ENCODE peak calls at places on chromosomes 4 and X, in ten cellular contexts. Z is tibial nerve, F is lung, Q is left lung, B is MM.1S, V is heart right ventricle, P is esophagus muscularis mucosa, N is heart left ventricle, S is breast epithelium, Y is testis. D is an unnamed sample.

GRCh38 chr4:1543561-1543960 is 137.3 kb upstream of the NKX1-1 start:
- DNase-seq in Z (no peak), N (peak; percentile 14), B (no peak), F (no peak), Y (no peak), P (no peak), V (no peak), S (no peak), Q (no peak), D (peak; percentile 6)

GRCh38 chr4:125004676-125005075 is 292.1 kb upstream of the ANKRD50 start:
- DNase-seq in S (no peak), N (no peak), Z (no peak), V (no peak), Y (no peak), B (no peak), Q (no peak), P (no peak), F (no peak), D (no peak)

GRCh38 chr4:10031663-10032590 is 10.6 kb upstream of the SLC2A9 start:
- DNase-seq in B (no peak), N (no peak), S (no peak), Z (no peak), Y (no peak), P (no peak), Q (no peak), V (peak; percentile 54), F (no peak), D (no peak)

GRCh38 chr4:36427696-36428095 is 146.3 kb downstream of the DTHD1 start:
- DNase-seq in B (no peak), Y (no peak), F (no peak), N (no peak), S (no peak), Z (no peak), P (no peak), V (no peak), Q (no peak), D (no peak)

GRCh38 chrX:145524931-145525330 is 277.6 kb downstream of the SPANXN1 start:
- DNase-seq in Y (peak; percentile 16), V (no peak), Q (no peak), F (no peak), N (no peak), S (no peak), Z (no peak), B (no peak), P (no peak), D (no peak)

GRCh38 chr4:44056721-44057151 is 391.9 kb downstream of the KCTD8 start:
- DNase-seq in N (no peak), Z (no peak), Y (no peak), S (no peak), F (no peak), Q (no peak), P (no peak), V (no peak), B (no peak), D (no peak)

GRCh38 chrX:809081-809480 is 178.5 kb downstream of the SHOX start:
- DNase-seq in Q (no peak), V (no peak), S (no peak), P (peak; percentile 57), N (no peak), Y (no peak), F (no peak), Z (no peak), B (no peak), D (no peak)

GRCh38 chrX:135330709-135331108 is 21.4 kb downstream of the ETDC start:
- DNase-seq in B (no peak), N (no peak), Y (no peak), P (no peak), F (no peak), V (no peak), Q (no peak), Z (no peak), S (no peak), D (no peak)

GRCh38 chr4:139866270-139866962 is 200.8 kb downstream of the MGST2 start:
- DNase-seq in S (no peak), F (no peak), Y (peak; percentile 49), V (no peak), B (no peak), Z (no peak), N (no peak), Q (no peak), P (no peak), D (no peak)

GRCh38 chr4:6560416-6561172 is 14.4 kb upstream of the MAN2B2 start:
- DNase-seq in B (no peak), F (no peak), Z (no peak), Y (no peak), Q (no peak), S (no peak), P (no peak), N (peak; percentile 6), V (no peak), D (peak; percentile 49)

GRCh38 chr4:183499389-183499788 is 5.5 kb upstream of the ING2 start:
- DNase-seq in V (peak; percentile 11), Z (no peak), Q (no peak), S (no peak), N (no peak), P (no peak), F (no peak), B (no peak), Y (no peak), D (no peak)

GRCh38 chr4:16745009-16745408 is 153.4 kb downstream of the LDB2 start:
- DNase-seq in B (no peak), F (no peak), P (no peak), N (no peak), Y (peak; percentile 23), Z (peak; percentile 19), Q (no peak), V (peak; percentile 14), S (no peak), D (no peak)

GRCh38 chr4:173073939-173074500 is 94.6 kb upstream of the GALNT7 start:
- DNase-seq in Y (no peak), S (no peak), B (no peak), N (no peak), Z (no peak), Q (no peak), P (no peak), F (no peak), V (no peak), D (no peak)

GRCh38 chr4:39068907-39069306 is 6.9 kb downstream of the KLHL5 start:
- DNase-seq in P (no peak), Y (no peak), S (no peak), Z (no peak), N (no peak), Q (no peak), V (no peak), B (no peak), F (no peak), D (no peak)

GRCh38 chrX:23817979-23818336 is 35.0 kb downstream of the SAT1 start:
- DNase-seq in P (no peak), Z (no peak), Q (no peak), F (no peak), B (no peak), Y (no peak), N (no peak), S (no peak), V (no peak), D (no peak)

GRCh38 chrX:23822397-23822796 is 39.4 kb downstream of the SAT1 start:
- DNase-seq in V (no peak), Z (no peak), B (no peak), F (no peak), Y (no peak), N (no peak), Q (no peak), P (no peak), S (no peak), D (no peak)

GRCh38 chrX:23819385-23820234 is 36.6 kb downstream of the SAT1 start:
- DNase-seq in B (no peak), P (no peak), Y (peak; percentile 36), F (no peak), S (no peak), V (no peak), Z (no peak), N (no peak), Q (no peak), D (no peak)

GRCh38 chrX:23821847-23822246 is 38.9 kb downstream of the SAT1 start:
- DNase-seq in N (no peak), Y (no peak), Z (no peak), P (no peak), F (no peak), B (no peak), V (no peak), S (no peak), Q (no peak), D (no peak)

GRCh38 chrX:23820235-23820782 is 37.3 kb downstream of the SAT1 start:
- DNase-seq in V (no peak), S (no peak), Q (no peak), Z (no peak), B (peak; percentile 51), F (no peak), P (no peak), Y (no peak), N (no peak), D (no peak)
- TF ChIP-seq CTCF in V (no peak), S (no peak), Q (no peak), Z (no peak), B (peak; percentile 16), F (no peak), P (no peak), Y (no peak), N (no peak), D (no peak)

DNA sequence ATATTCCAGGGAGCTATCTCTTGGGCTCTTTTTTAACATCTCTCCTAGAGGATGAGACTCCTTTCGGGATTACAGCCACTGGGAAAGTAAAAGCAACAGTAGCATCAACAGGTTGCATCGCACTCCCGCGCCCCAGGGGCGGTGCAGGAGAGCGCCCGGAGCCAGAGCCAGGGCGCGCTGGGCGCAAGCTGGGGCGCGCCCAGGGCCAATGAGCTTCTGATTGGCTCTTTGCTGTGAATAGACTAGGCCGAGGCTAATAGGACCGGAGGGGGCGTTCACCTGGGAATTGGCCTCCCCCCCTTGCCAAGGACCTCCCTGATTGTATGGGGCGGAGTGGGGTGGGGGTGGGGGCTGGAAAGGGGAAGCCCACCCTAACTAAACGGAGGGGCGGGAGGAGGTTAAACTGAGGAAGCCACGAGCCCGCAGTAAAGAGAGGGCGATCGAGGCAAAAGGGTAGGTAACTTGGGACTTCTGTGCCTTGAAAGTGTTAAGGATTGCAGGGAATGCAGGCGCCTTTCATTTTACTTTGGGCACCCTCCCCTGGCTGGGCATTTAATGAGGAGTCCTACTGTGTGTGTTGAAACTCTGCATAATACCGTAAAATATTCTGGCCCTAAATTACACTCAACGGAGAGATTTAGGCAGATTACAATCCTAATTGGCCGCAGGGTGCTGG is 1.1 kb upstream of the ATOH1 start:
- DNase-seq in S (no peak), F (no peak), Q (no peak), P (no peak), Z (no peak), B (no peak), N (peak; percentile 16), V (no peak), Y (no peak), D (no peak)
- H3K27me3 ChIP-seq in S (peaks cover 62% of the 10 kb centered on the region), F (peaks cover 14% of the 10 kb centered on the region), Q (peaks cover 54% of the 10 kb centered on the region), P (peaks cover 59% of the 10 kb centered on the region), Z (peaks cover 3% of the 10 kb centered on the region), B (peaks cover 21% of the 10 kb centered on the region), N (peaks cover 55% of the 10 kb centered on the region), V (peaks cover 72% of the 10 kb centered on the region), Y (no peaks in the 10 kb centered on the region), D (peaks cover 9% of the 10 kb centered on the region)

GRCh38 chrX:19589105-19589504 is 73.8 kb upstream of the MAP3K15 start:
- DNase-seq in S (no peak), N (no peak), Q (peak; percentile 41), Y (no peak), Z (no peak), B (no peak), V (no peak), P (no peak), F (no peak), D (no peak)
- H3K4me3 ChIP-seq in S (no peak overlapping the region), N (no peak overlapping the region), Q (no peak overlapping the region), Y (no peak overlapping the region), Z (no peak overlapping the region), B (no peak overlapping the region), V (no peak overlapping the region), P (no peak overlapping the region), F (no peak overlapping the region), D (no peak overlapping the region)

GRCh38 chr4:104451573-104451972 is 43.1 kb downstream of the CXXC4 start:
- DNase-seq in Y (peak; percentile 17), S (no peak), F (no peak), V (no peak), B (peak; percentile 64), Z (no peak), N (no peak), P (no peak), Q (no peak), D (no peak)
- TF ChIP-seq CTCF in Y (peak; percentile 28), S (no peak), F (no peak), V (no peak), B (peak; percentile 69), Z (peak; percentile 27), N (no peak), P (peak; percentile 25), Q (no peak), D (peak; percentile 14)

D was measured in psoas muscle.